ENCODE peak calls at places on chromosome 16, in nine cellular contexts. E is lower leg skin; B is mesothelial cell of epicardium; W is tibial nerve; V is AG04450; S is hepatocyte; A is AG09309; H is CD8-positive, alpha-beta T cell; D is HFF-Myc. Y is an unnamed sample.

GRCh38 chr16:84007520-84007919 is 35.1 kb downstream of the SLC38A8 start:
- DNase-seq in S (no peak), W (no peak), E (no peak), B (no peak), H (no peak), D (no peak), A (no peak), V (no peak), Y (no peak)

GRCh38 chr16:87704754-87705353 is 60.9 kb downstream of the KLHDC4 start:
- DNase-seq in V (no peak), D (no peak), W (no peak), A (no peak), B (no peak), E (no peak), S (no peak), H (no peak), Y (no peak)

GRCh38 chr16:72474511-72475123 is 302.7 kb upstream of the PMFBP1 start:
- DNase-seq in V (peak; percentile 16), A (peak; percentile 79), W (no peak), D (peak; percentile 31), B (no peak), S (no peak), E (no peak), H (no peak), Y (no peak)

GRCh38 chr16:19909750-19910322 is 25.2 kb upstream of the GPRC5B start:
- DNase-seq in H (no peak), D (no peak), W (no peak), V (no peak), E (no peak), B (no peak), A (no peak), S (no peak), Y (no peak)

GRCh38 chr16:85303354-85303883 is 191.1 kb upstream of the CIBAR2 start:
- DNase-seq in S (peak; percentile 78), H (peak; percentile 65), A (no peak), B (peak; percentile 85), V (no peak), W (no peak), E (no peak), D (no peak), Y (peak; percentile 90)

GRCh38 chr16:18842565-18842964 is 41.2 kb upstream of the ARL6IP1 start:
- DNase-seq in V (no peak), B (no peak), E (no peak), W (no peak), A (no peak), D (no peak), S (no peak), H (no peak), Y (no peak)

GRCh38 chr16:24255446-24256352 is at the start of gene CACNG3:
- DNase-seq in S (peak; percentile 90), D (no peak), B (peak; percentile 86), H (peak; percentile 14), A (no peak), E (peak; percentile 16), V (no peak), W (no peak), Y (peak; percentile 65)

GRCh38 chr16:54934536-54935410 is 4.1 kb downstream of the IRX5 start:
- DNase-seq in E (peak; percentile 50), H (no peak), V (no peak), B (peak; percentile 62), W (no peak), A (peak; percentile 24), S (peak; percentile 30), D (no peak), Y (peak; percentile 36)

GRCh38 chr16:27951752-27952151 is 111.8 kb downstream of the GSG1L start:
- DNase-seq in H (no peak), E (no peak), A (peak; percentile 14), B (no peak), V (no peak), S (no peak), W (no peak), D (no peak), Y (no peak)

GRCh38 chr16:76278086-76278485 is 885 bp downstream of the CNTNAP4 start:
- DNase-seq in S (no peak), E (no peak), D (no peak), B (no peak), A (no peak), W (no peak), V (no peak), H (no peak), Y (no peak)

GRCh38 chr16:66344533-66345145 is 21.9 kb upstream of the CDH5 start:
- DNase-seq in S (peak; percentile 74), E (no peak), H (no peak), D (no peak), W (no peak), A (no peak), B (no peak), V (no peak), Y (peak; percentile 49)

GRCh38 chr16:65336169-65336568 is 214.3 kb upstream of the CDH11 start:
- DNase-seq in E (no peak), V (no peak), W (no peak), D (no peak), B (no peak), H (no peak), A (peak; percentile 55), S (no peak), Y (no peak)

GRCh38 chr16:82059983-82060421 is 24.9 kb downstream of the HSD17B2 start:
- DNase-seq in B (no peak), S (no peak), V (no peak), W (no peak), A (peak; percentile 28), E (no peak), H (no peak), D (no peak), Y (no peak)

GRCh38 chr16:2673066-2673999 is 9.0 kb upstream of the KCTD5 start:
- DNase-seq in D (peak; percentile 32), E (peak; percentile 93), A (peak; percentile 41), V (peak; percentile 48), S (peak; percentile 98), B (peak; percentile 95), H (peak; percentile 91), W (peak; percentile 89), Y (peak; percentile 98)
- TF ChIP-seq CTCF in D (no peak), E (no peak), A (no peak), V (no peak), S (no peak), B (no peak), H (no peak), W (no peak), Y (no peak)

GRCh38 chr16:8869212-8869987 is 594 bp upstream of the CARHSP1 start:
- DNase-seq in V (no peak), S (peak; percentile 31), D (no peak), H (no peak), W (no peak), A (no peak), B (no peak), E (no peak), Y (no peak)

GRCh38 chr16:8872071-8872470 is 3.3 kb upstream of the CARHSP1 start:
- DNase-seq in S (no peak), E (no peak), A (no peak), V (no peak), H (no peak), B (no peak), D (no peak), W (no peak), Y (no peak)

GRCh38 chr16:8868272-8869211 is at the start of gene CARHSP1:
- DNase-seq in A (no peak), W (peak; percentile 73), V (no peak), E (peak; percentile 81), S (peak; percentile 96), B (peak; percentile 89), D (peak; percentile 78), H (peak; percentile 63), Y (peak; percentile 99)

GRCh38 chr16:8874388-8874787 is 5.6 kb upstream of the CARHSP1 start:
- DNase-seq in B (no peak), W (no peak), E (no peak), S (peak; percentile 46), D (no peak), H (no peak), V (no peak), A (no peak), Y (no peak)

DNA sequence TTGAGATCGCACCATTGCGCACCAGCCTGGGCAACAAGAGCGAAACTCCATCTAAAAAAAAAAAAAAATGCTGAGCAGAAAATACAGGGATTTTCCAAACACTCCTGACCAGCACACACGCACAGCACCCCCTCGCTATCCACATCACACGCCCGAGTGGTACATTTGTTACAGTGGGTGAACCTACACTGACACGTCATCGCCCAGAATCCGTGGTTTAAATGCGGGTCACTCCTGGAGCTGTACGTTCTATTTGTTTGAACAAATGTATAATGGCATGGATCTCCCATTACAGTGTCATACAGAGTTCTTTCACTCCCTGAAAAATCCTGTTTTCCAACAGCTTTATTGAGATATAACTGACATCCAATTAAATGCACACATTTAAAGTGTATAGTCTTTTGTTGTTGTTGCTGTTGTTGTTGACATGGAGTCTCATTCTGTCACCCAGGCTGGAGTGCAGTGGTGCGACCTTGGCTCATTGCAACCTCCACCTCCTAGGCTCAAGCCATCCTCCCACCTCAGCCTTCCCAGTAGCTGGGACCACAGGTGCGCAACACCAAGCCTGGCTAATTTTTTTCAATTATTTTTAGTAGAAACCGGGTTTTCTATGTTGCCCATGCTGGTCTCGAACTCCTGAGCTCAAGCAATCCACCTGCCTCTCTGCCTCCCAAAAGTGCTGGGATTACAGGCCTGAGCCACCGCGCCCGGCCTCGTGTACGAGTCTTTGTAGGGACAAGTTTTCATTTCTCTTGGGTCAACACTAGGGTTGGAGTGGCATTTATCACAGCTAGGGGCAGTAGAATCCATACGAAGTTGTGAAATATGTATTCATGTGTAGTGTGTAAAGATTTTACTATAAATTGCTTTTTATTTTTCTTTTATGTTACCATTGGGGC is 4.4 kb upstream of the CARHSP1 start:
- DNase-seq in V (no peak), S (no peak), H (no peak), D (no peak), E (no peak), B (no peak), A (no peak), W (no peak), Y (no peak)
- TF ChIP-seq CTCF in V (no peak), S (no peak), H (no peak), D (peak; percentile 12), E (no peak), B (no peak), A (peak; percentile 5), W (peak; percentile 6), Y (peak; percentile 20)

DNA sequence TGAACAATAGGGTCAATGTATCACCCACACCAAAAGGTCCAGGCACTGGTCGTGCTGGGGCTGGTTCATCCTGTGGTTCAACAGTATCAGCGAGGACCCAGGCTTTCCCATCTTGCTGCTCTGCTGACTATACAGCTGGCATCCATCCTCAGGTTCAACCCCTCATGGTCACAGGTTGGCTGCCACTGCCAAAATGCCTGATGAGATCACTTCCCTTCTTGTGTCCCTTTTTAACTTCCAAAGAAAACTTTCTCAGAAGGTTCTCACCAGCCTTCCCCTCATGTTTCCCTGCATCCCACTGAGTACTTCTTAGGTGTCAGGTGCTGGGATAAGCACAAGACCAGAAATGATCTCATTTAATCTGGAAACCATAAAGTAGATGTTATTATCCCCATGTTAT is 25.7 kb downstream of the CLEC16A start:
- DNase-seq in S (no peak), E (no peak), A (no peak), B (no peak), D (no peak), V (no peak), W (no peak), H (no peak), Y (no peak)
- TF ChIP-seq CTCF in S (no peak), E (no peak), A (no peak), B (no peak), D (no peak), V (no peak), W (no peak), H (no peak), Y (no peak)

GRCh38 chr16:70780546-70780945 is 20.4 kb downstream of the VAC14 start:
- DNase-seq in D (no peak), B (no peak), S (no peak), E (no peak), W (no peak), V (no peak), H (no peak), A (no peak), Y (no peak)
- TF ChIP-seq CTCF in D (no peak), B (no peak), S (no peak), E (no peak), W (no peak), V (no peak), H (no peak), A (no peak), Y (no peak)

Y was measured in GM13977.